ENCODE peak calls at places on chromosomes 3 and 15, in nine cellular contexts. F is testis, X is heart left ventricle, D is body of pancreas, T is ovary, B is vagina, Y is A549, O is upper lobe of left lung, I is right lobe of liver. V is an unnamed sample.

GRCh38 chr3:5016218-5017161 is 37.3 kb downstream of the BHLHE40 start:
- DNase-seq in F (no peak), X (no peak), D (peak), T (no peak), B (no peak), Y (peak), O (peak), I (no peak), V (peak)

GRCh38 chr3:11530153-11530721 is 113.5 kb downstream of the VGLL4 start:
- DNase-seq in F (peak), X (peak), D (no peak), T (peak), B (no peak), Y (no peak), O (no peak), I (no peak), V (no peak)

GRCh38 chr3:31445701-31446100 is 87.0 kb upstream of the STT3B start:
- DNase-seq in F (no peak), X (no peak), D (no peak), T (no peak), B (no peak), Y (no peak), O (no peak), I (no peak), V (no peak)

GRCh38 chr15:88894348-88894818 is 961 bp downstream of the HAPLN3 start:
- DNase-seq in F (peak), X (peak), D (peak), T (peak), B (no peak), Y (peak), O (peak), I (no peak), V (peak)

GRCh38 chr3:195546130-195546560 is 3.0 kb upstream of the PPP1R2 start:
- DNase-seq in F (no peak), X (no peak), D (peak), T (peak), B (no peak), Y (peak), O (no peak), I (no peak), V (peak)

GRCh38 chr15:56929933-56930332 is 11.5 kb downstream of the TCF12 start:
- DNase-seq in F (no peak), X (no peak), D (no peak), T (no peak), B (no peak), Y (no peak), O (no peak), I (no peak), V (no peak)

GRCh38 chr3:11434697-11435096 is 162.5 kb downstream of the ATG7 start:
- DNase-seq in F (peak), X (no peak), D (no peak), T (peak), B (no peak), Y (no peak), O (no peak), I (no peak), V (no peak)

GRCh38 chr3:136255672-136256406 is 5.7 kb downstream of the PCCB start:
- DNase-seq in F (no peak), X (no peak), D (no peak), T (no peak), B (no peak), Y (no peak), O (no peak), I (no peak), V (no peak)

GRCh38 chr15:41423979-41424659 is 7.2 kb downstream of the RTF1 start:
- DNase-seq in F (no peak), X (no peak), D (no peak), T (no peak), B (no peak), Y (no peak), O (no peak), I (no peak), V (no peak)

GRCh38 chr3:129356756-129357425 is 71.5 kb downstream of the EFCAB12 start:
- DNase-seq in F (no peak), X (no peak), D (no peak), T (no peak), B (no peak), Y (no peak), O (no peak), I (no peak), V (no peak)

GRCh38 chr15:41994171-41994650 is 21.9 kb upstream of the EHD4 start:
- DNase-seq in F (no peak), X (no peak), D (no peak), T (no peak), B (no peak), Y (no peak), O (no peak), I (peak), V (no peak)

GRCh38 chr3:17132286-17133115 is 247.7 kb downstream of the PLCL2 start:
- DNase-seq in F (no peak), X (no peak), D (no peak), T (no peak), B (no peak), Y (no peak), O (no peak), I (no peak), V (no peak)

GRCh38 chr3:139201446-139202225 is 142.2 kb upstream of the MRPS22 start:
- DNase-seq in F (no peak), X (no peak), D (no peak), T (no peak), B (peak), Y (no peak), O (no peak), I (no peak), V (no peak)

GRCh38 chr3:179589143-179589542 is 15.3 kb downstream of the MRPL47 start:
- DNase-seq in F (no peak), X (no peak), D (no peak), T (no peak), B (no peak), Y (no peak), O (no peak), I (no peak), V (no peak)

GRCh38 chr15:83844742-83845141 is 190.8 kb downstream of the ADAMTSL3 start:
- DNase-seq in F (no peak), X (no peak), D (no peak), T (peak), B (peak), Y (no peak), O (no peak), I (no peak), V (no peak)

GRCh38 chr3:95200384-95200783 is 1137.5 kb downstream of the NSUN3 start:
- DNase-seq in F (no peak), X (no peak), D (no peak), T (no peak), B (no peak), Y (no peak), O (no peak), I (no peak), V (no peak)

GRCh38 chr3:24492971-24493551 is 1.6 kb downstream of the THRB start:
- DNase-seq in F (no peak), X (no peak), D (no peak), T (no peak), B (no peak), Y (no peak), O (no peak), I (no peak), V (no peak)

GRCh38 chr3:40086890-40087884 is 222.3 kb upstream of the EIF1B start:
- DNase-seq in F (no peak), X (no peak), D (peak), T (no peak), B (no peak), Y (no peak), O (peak), I (no peak), V (no peak)

GRCh38 chr3:32438596-32439344 is 47.1 kb downstream of the CMTM7 start:
- DNase-seq in F (no peak), X (no peak), D (no peak), T (no peak), B (peak), Y (no peak), O (no peak), I (no peak), V (no peak)

GRCh38 chr3:188242426-188243123 is 88.6 kb downstream of the LPP start:
- DNase-seq in F (no peak), X (no peak), D (no peak), T (no peak), B (no peak), Y (no peak), O (no peak), I (no peak), V (no peak)

GRCh38 chr15:98174286-98174685 is 213.8 kb downstream of the ARRDC4 start:
- DNase-seq in F (no peak), X (no peak), D (no peak), T (no peak), B (no peak), Y (no peak), O (no peak), I (no peak), V (no peak)

GRCh38 chr3:150737874-150738679 is 24.9 kb downstream of the SIAH2 start:
- DNase-seq in F (no peak), X (no peak), D (peak), T (peak), B (peak), Y (no peak), O (no peak), I (no peak), V (peak)

GRCh38 chr3:38281895-38282686 is at the start of gene SLC22A14:
- DNase-seq in F (no peak), X (no peak), D (no peak), T (no peak), B (no peak), Y (no peak), O (no peak), I (no peak), V (no peak)

GRCh38 chr15:74458473-74458872 is 2.5 kb downstream of the UBL7 start:
- DNase-seq in F (no peak), X (no peak), D (no peak), T (no peak), B (no peak), Y (no peak), O (no peak), I (no peak), V (no peak)

GRCh38 chr3:11381563-11381962 is 109.4 kb downstream of the ATG7 start:
- DNase-seq in F (no peak), X (no peak), D (peak), T (no peak), B (no peak), Y (no peak), O (no peak), I (no peak), V (no peak)

GRCh38 chr3:154779571-154779970 is 300.5 kb upstream of the MME start:
- DNase-seq in F (peak), X (no peak), D (no peak), T (no peak), B (no peak), Y (no peak), O (peak), I (no peak), V (no peak)

GRCh38 chr3:195794708-195795107 is 17.0 kb downstream of the MUC4 start:
- DNase-seq in F (no peak), X (no peak), D (no peak), T (no peak), B (no peak), Y (no peak), O (no peak), I (no peak), V (no peak)

GRCh38 chr3:114376091-114376490 is 82.3 kb downstream of the TIGIT start:
- DNase-seq in F (no peak), X (no peak), D (no peak), T (no peak), B (no peak), Y (no peak), O (no peak), I (no peak), V (no peak)

GRCh38 chr15:43930079-43930478 is 103.3 kb downstream of the WDR76 start:
- DNase-seq in F (no peak), X (no peak), D (no peak), T (no peak), B (no peak), Y (no peak), O (no peak), I (no peak), V (no peak)

GRCh38 chr3:28348286-28348636 is 260 bp upstream of the ZCWPW2 start:
- DNase-seq in F (no peak), X (no peak), D (peak), T (no peak), B (peak), Y (no peak), O (no peak), I (no peak), V (peak)

GRCh38 chr3:21435871-21436270 is 315.1 kb downstream of the ZNF385D start:
- DNase-seq in F (no peak), X (no peak), D (no peak), T (no peak), B (no peak), Y (no peak), O (no peak), I (no peak), V (no peak)

GRCh38 chr3:68306571-68306970 is 625.8 kb downstream of the TAFA4 start:
- DNase-seq in F (peak), X (no peak), D (peak), T (no peak), B (no peak), Y (no peak), O (no peak), I (no peak), V (peak)

GRCh38 chr3:10980216-10980799 is 12.2 kb upstream of the SLC6A1 start:
- DNase-seq in F (no peak), X (no peak), D (no peak), T (no peak), B (no peak), Y (no peak), O (no peak), I (no peak), V (no peak)

GRCh38 chr3:114850913-114851312 is 296.2 kb downstream of the ZBTB20 start:
- DNase-seq in F (no peak), X (no peak), D (peak), T (no peak), B (no peak), Y (no peak), O (no peak), I (no peak), V (no peak)

GRCh38 chr15:59166156-59166555 is 40.5 kb upstream of the LDHAL6B start:
- DNase-seq in F (no peak), X (no peak), D (no peak), T (no peak), B (no peak), Y (no peak), O (no peak), I (no peak), V (no peak)

GRCh38 chr15:69279636-69280035 is 19.1 kb upstream of the PAQR5 start:
- DNase-seq in F (no peak), X (no peak), D (no peak), T (no peak), B (no peak), Y (no peak), O (no peak), I (no peak), V (no peak)

GRCh38 chr3:22089284-22089683 is 338.3 kb upstream of the ZNF385D start:
- DNase-seq in F (no peak), X (no peak), D (peak), T (no peak), B (no peak), Y (peak), O (peak), I (peak), V (no peak)

GRCh38 chr3:42747581-42747980 is 25.5 kb downstream of the CCDC13 start:
- DNase-seq in F (no peak), X (no peak), D (no peak), T (no peak), B (peak), Y (no peak), O (no peak), I (no peak), V (no peak)

GRCh38 chr3:194204036-194204792 is 68.3 kb downstream of the HES1 start:
- DNase-seq in F (peak), X (no peak), D (peak), T (no peak), B (no peak), Y (peak), O (no peak), I (peak), V (no peak)

GRCh38 chr3:157110761-157111238 is 49.1 kb downstream of the CCNL1 start:
- DNase-seq in F (no peak), X (peak), D (no peak), T (no peak), B (no peak), Y (no peak), O (no peak), I (no peak), V (no peak)

GRCh38 chr3:157113832-157114505 is 46.0 kb downstream of the CCNL1 start:
- DNase-seq in F (no peak), X (no peak), D (no peak), T (no peak), B (no peak), Y (no peak), O (no peak), I (no peak), V (no peak)

GRCh38 chr3:157112536-157112935 is 47.4 kb downstream of the CCNL1 start:
- DNase-seq in F (no peak), X (no peak), D (no peak), T (no peak), B (no peak), Y (no peak), O (no peak), I (no peak), V (no peak)

GRCh38 chr3:157109267-157110141 is 50.4 kb downstream of the CCNL1 start:
- DNase-seq in F (no peak), X (peak), D (no peak), T (no peak), B (no peak), Y (no peak), O (no peak), I (no peak), V (no peak)

DNA sequence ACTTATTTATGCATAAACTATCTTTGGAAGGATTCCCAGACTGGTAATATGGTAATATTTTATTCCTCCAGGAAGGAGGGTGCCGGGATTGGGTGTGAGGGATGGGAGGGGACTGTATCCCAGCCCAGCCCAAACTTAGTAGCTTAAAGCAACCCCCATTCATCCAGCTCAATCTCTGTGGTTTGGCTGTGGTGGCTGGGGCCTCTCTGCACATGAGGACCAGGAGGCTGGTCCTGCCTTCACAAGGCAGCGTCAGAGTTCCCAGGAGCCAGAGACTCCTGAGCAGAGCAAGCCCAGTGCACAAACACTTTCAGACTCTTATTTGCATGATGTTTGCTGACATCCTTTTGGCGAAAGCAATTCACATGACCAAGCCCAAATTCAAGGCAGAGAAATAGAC is 48.4 kb downstream of the CCNL1 start:
- DNase-seq in F (no peak), X (no peak), D (no peak), T (no peak), B (no peak), Y (no peak), O (no peak), I (no peak), V (no peak)
- H3K27ac ChIP-seq in F (no peak), X (peak), D (no peak), T (no peak), B (no peak), Y (no peak), O (no peak), I (no peak), V (no peak)

DNA sequence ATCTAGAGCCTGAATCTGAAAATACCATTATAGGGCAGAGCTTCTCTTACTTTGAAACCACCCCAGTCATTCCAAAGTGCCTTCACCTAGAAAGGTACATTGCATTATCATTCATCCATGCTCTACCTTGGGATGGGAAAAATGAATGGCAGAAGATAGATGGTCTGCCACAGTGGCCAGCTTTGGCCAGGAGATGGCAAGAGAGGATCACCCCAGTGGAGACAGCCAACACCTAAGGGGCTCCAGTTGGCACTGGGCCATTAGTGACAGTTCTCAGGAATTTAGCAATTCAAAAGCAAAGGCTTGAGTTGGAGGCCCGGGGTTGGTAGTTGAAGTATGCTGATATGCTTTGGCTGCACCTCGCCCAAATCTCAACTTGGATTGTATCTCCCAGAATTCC is 253.6 kb upstream of the MRPL3 start:
- DNase-seq in F (no peak), X (no peak), D (no peak), T (no peak), B (no peak), Y (no peak), O (no peak), I (no peak), V (no peak)
- TF ChIP-seq POLR2A in F (no peak), X (no peak), D (no peak), T (no peak), B (no peak), Y (no peak), O (no peak), I (no peak), V (no peak)

DNA sequence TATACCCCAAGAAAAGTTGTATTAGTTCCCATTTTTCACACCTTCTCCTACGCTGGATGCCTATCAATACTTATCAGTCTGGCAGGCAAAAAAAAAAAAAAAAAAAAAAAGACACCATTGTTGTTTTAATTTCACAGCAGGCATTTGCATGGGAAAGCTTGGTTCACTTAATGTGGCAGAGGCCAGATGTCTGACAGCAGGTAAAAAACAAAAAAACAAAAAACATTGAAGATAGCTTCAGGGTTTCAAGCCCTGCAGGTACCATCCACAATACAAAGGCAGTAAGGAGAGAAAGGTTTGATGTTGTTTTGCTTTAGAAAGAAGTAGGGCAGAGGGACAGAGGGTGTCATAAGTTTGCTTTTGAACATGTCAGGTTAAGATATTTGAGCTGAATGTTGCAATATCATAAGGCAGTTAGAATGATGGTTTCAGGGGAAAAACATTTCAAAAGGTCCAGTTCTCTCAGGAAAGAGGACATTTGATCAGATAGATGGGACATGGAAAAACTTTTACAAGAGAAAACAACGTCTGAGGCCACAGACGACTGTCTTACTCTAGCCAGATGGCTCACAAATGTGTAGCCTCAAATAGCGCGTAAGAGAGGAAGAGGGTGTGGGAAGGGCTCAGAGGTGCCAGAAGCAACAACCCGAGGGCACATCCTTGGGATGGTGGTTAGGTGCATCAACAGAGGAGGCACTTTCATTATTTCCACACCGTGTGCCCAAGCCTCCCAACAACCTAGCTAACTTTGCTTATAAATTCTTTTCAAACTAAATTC is 25.7 kb downstream of the PCOLCE2 start:
- DNase-seq in F (no peak), X (no peak), D (no peak), T (no peak), B (no peak), Y (no peak), O (no peak), I (no peak), V (no peak)
- H3K4me3 ChIP-seq in F (no peak), X (no peak), D (no peak), T (no peak), B (no peak), Y (no peak), O (no peak), I (no peak), V (no peak)

GRCh38 chr15:91894606-91895005 is 41.1 kb downstream of the SLCO3A1 start:
- DNase-seq in F (no peak), X (no peak), D (no peak), T (no peak), B (peak), Y (no peak), O (no peak), I (no peak), V (no peak)
- H3K27ac ChIP-seq in F (no peak), X (no peak), D (no peak), T (no peak), B (no peak), Y (no peak), O (no peak), I (no peak), V (no peak)

GRCh38 chr3:44729384-44729910 is at the start of gene ZNF501:
- DNase-seq in F (peak), X (peak), D (peak), T (peak), B (peak), Y (no peak), O (peak), I (peak), V (peak)
- TF ChIP-seq POLR2A in F (no peak), X (no peak), D (peak), T (peak), B (no peak), Y (no peak), O (peak), I (no peak), V (peak)